ENCODE peak calls at places on chromosomes 13 and 19, in four cellular contexts. X is lower lobe of right lung, U is pancreas, C is breast epithelium. S is an unnamed sample. For H3K4me1, the result is how much of the 10 kb centered on the place peaks cover.

GRCh38 chr19:45785097-45785496 is 2.8 kb upstream of the DMPK start:
- DNase-seq in C (no peak), X (no peak), U (no peak), S (no peak)

GRCh38 chr19:33427801-33428626 is 54.5 kb downstream of the CEBPG start:
- DNase-seq in U (no peak), C (no peak), X (peak), S (no peak)

GRCh38 chr19:7294571-7295212 is 478 bp upstream of the INSR start:
- DNase-seq in U (peak), X (peak), C (peak), S (peak)

GRCh38 chr19:11096210-11096841 is 7.1 kb downstream of the LDLR start:
- DNase-seq in C (no peak), U (no peak), X (no peak), S (no peak)

GRCh38 chr19:17611462-17612244 is 56.2 kb downstream of the COLGALT1 start:
- DNase-seq in U (no peak), C (no peak), X (no peak), S (no peak)

GRCh38 chr19:56111601-56112312 is 9.3 kb downstream of the ZNF787 start:
- DNase-seq in C (no peak), U (peak), X (peak), S (no peak)

GRCh38 chr19:48685583-48685982 is 10.2 kb upstream of the FUT2 start:
- DNase-seq in C (no peak), U (no peak), X (no peak), S (no peak)

GRCh38 chr19:10467104-10467706 is 36.0 kb downstream of the KEAP1 start:
- DNase-seq in C (no peak), X (no peak), U (no peak), S (no peak)

GRCh38 chr13:83881917-83882625 is at the start of gene SLITRK1:
- DNase-seq in C (no peak), U (peak), X (peak), S (no peak)

GRCh38 chr19:14072535-14073231 is at the start of gene MISP3:
- DNase-seq in U (peak), X (peak), C (no peak), S (peak)

GRCh38 chr19:56873493-56873892 is 33.0 kb upstream of the PEG3 start:
- DNase-seq in U (no peak), X (no peak), C (no peak), S (no peak)

GRCh38 chr13:108302279-108302678 is 32.8 kb downstream of the TNFSF13B start:
- DNase-seq in U (no peak), X (no peak), C (no peak), S (no peak)

GRCh38 chr19:3665681-3666544 is 34.4 kb downstream of the PIP5K1C start:
- DNase-seq in X (peak), U (peak), C (no peak), S (peak)

GRCh38 chr13:79245937-79246574 is 160.0 kb downstream of the RBM26 start:
- DNase-seq in X (no peak), C (no peak), U (no peak), S (no peak)

GRCh38 chr13:78160793-78161192 is 242.2 kb upstream of the EDNRB start:
- DNase-seq in X (no peak), U (no peak), C (no peak), S (no peak)

GRCh38 chr13:18959996-18960395 is 221.6 kb downstream of the TUBA3C start:
- DNase-seq in X (no peak), U (no peak), C (no peak), S (no peak)

GRCh38 chr19:13098291-13099072 is 4.2 kb downstream of the LYL1 start:
- DNase-seq in C (no peak), X (peak), U (no peak), S (peak)

GRCh38 chr13:29664591-29664990 is 69.1 kb upstream of the SLC7A1 start:
- DNase-seq in X (no peak), U (no peak), C (no peak), S (no peak)

GRCh38 chr19:2239771-2240770 is 3.4 kb downstream of the SF3A2 start:
- DNase-seq in X (no peak), C (no peak), U (no peak), S (no peak)

GRCh38 chr13:39297664-39298171 is 259.5 kb downstream of the NHLRC3 start:
- DNase-seq in U (no peak), C (no peak), X (no peak), S (no peak)

GRCh38 chr13:79491715-79492114 is 10.8 kb downstream of the NDFIP2 start:
- DNase-seq in U (no peak), X (no peak), C (no peak), S (no peak)

GRCh38 chr13:110397445-110397844 is 90.4 kb downstream of the COL4A2 start:
- DNase-seq in X (no peak), C (peak), U (no peak), S (no peak)

GRCh38 chr13:44920013-44920412 is 69.3 kb downstream of the NUFIP1 start:
- DNase-seq in U (no peak), C (no peak), X (no peak), S (no peak)

GRCh38 chr19:1076951-1077350 is 10.0 kb downstream of the ARHGAP45 start:
- DNase-seq in C (peak), U (peak), X (peak), S (no peak)

GRCh38 chr13:38582133-38582532 is 104.7 kb upstream of the FREM2 start:
- DNase-seq in X (no peak), C (no peak), U (no peak), S (peak)

GRCh38 chr13:26601669-26602068 is 44.2 kb downstream of the WASF3 start:
- DNase-seq in U (no peak), X (no peak), C (no peak), S (no peak)

GRCh38 chr19:43504426-43505185 is at the start of gene PHLDB3:
- DNase-seq in X (peak), C (peak), U (peak), S (peak)

GRCh38 chr13:29465741-29466293 is 129.7 kb downstream of the SLC7A1 start:
- DNase-seq in X (no peak), C (peak), U (no peak), S (peak)

GRCh38 chr19:17841810-17842662 is 5.7 kb downstream of the JAK3 start:
- DNase-seq in C (peak), X (peak), U (peak), S (peak)

GRCh38 chr19:7799640-7800355 is 30.2 kb upstream of the EVI5L start:
- DNase-seq in C (peak), U (peak), X (peak), S (peak)

GRCh38 chr13:72437458-72437857 is 290.0 kb downstream of the MZT1 start:
- DNase-seq in X (no peak), U (no peak), C (no peak), S (no peak)

GRCh38 chr19:38666662-38667448 is 19.4 kb downstream of the ACTN4 start:
- DNase-seq in X (no peak), U (peak), C (peak), S (no peak)

GRCh38 chr13:45662122-45662521 is 40.0 kb upstream of the CBY2 start:
- DNase-seq in X (no peak), U (no peak), C (no peak), S (no peak)

GRCh38 chr13:113659337-113659736 is 1.3 kb upstream of the ATP4B start:
- DNase-seq in X (no peak), U (no peak), C (no peak), S (no peak)

GRCh38 chr19:1853295-1854031 is 5.2 kb upstream of the REXO1 start:
- DNase-seq in C (peak), U (peak), X (peak), S (peak)

GRCh38 chr19:55279773-55280643 is at the start of gene HSPBP1:
- DNase-seq in U (peak), C (peak), X (peak), S (peak)

GRCh38 chr13:27535546-27535945 is 84.8 kb downstream of the LNX2 start:
- DNase-seq in C (no peak), U (no peak), X (no peak), S (no peak)

GRCh38 chr13:51423766-51424165 is 29.1 kb downstream of the INTS6 start:
- DNase-seq in X (no peak), U (no peak), C (no peak), S (no peak)

GRCh38 chr13:41587490-41587889 is 130.1 kb downstream of the RGCC start:
- DNase-seq in C (no peak), X (no peak), U (no peak), S (no peak)

GRCh38 chr13:41589434-41589833 is 132.1 kb downstream of the RGCC start:
- DNase-seq in C (no peak), U (no peak), X (no peak), S (no peak)

GRCh38 chr13:41590122-41590521 is 132.8 kb downstream of the RGCC start:
- DNase-seq in X (no peak), U (no peak), C (no peak), S (no peak)

GRCh38 chr13:41588899-41589298 is 131.5 kb downstream of the RGCC start:
- DNase-seq in U (no peak), C (no peak), X (no peak), S (no peak)

GRCh38 chr13:41590643-41591042 is 133.3 kb downstream of the RGCC start:
- DNase-seq in U (no peak), X (no peak), C (no peak), S (no peak)
- H3K27ac ChIP-seq in U (no peak), X (no peak), C (no peak), S (no peak)

GRCh38 chr13:95258619-95259194 is 42.5 kb downstream of the ABCC4 start:
- DNase-seq in C (no peak), X (no peak), U (no peak), S (no peak)
- H3K4me1 ChIP-seq in C (under half), X (under half), U (under half), S (under half)

GRCh38 chr19:39968789-39969188 is 2.2 kb upstream of the PSMC4 start:
- DNase-seq in X (no peak), U (no peak), C (no peak), S (no peak)

GRCh38 chr19:39969266-39969665 is 1.7 kb upstream of the PSMC4 start:
- DNase-seq in U (no peak), X (no peak), C (no peak), S (no peak)

GRCh38 chr19:39970674-39971379 is at the start of gene PSMC4:
- DNase-seq in U (peak), C (peak), X (peak), S (peak)

GRCh38 chr19:39970424-39970673 is 616 bp upstream of the PSMC4 start:
- DNase-seq in U (no peak), X (no peak), C (no peak), S (no peak)

DNA sequence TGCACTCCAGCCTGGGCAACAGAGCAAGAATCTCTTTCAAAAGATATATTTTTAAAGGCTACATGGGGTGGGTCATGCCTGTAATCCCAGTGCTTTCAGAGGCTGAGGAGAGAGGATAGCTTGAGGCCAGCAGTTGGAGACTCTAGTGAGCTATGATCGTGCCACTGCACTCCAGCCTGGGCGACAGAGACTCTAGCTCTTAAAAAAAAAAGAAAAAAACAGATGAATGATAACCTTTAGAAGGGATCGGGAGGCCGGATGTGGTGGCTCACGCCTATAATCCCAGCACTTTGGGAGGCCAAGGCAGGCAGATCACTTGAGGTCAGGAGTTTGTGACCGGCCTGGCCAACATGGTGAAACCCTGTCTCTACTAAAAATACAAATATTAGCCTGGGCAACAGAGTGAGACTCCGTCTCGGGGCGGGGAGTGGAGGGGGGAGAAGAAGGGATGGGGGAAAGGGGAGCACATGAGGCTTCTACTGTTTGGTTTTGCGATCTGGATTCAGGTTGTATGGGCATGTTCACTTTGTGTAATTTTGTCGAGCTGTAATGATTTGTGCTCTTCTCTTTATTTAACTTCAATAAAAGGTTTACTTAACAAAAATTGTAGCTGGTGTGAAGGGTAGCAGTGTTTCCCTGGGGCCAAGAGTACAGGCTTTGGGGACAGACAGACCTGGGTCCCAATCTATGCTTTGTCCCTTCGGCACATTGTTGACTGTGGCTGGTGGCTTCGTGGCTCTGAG is 1.1 kb upstream of the PSMC4 start:
- DNase-seq in U (no peak), X (no peak), C (no peak), S (no peak)
- H3K27ac ChIP-seq in U (peak), X (peak), C (peak), S (peak)

DNA sequence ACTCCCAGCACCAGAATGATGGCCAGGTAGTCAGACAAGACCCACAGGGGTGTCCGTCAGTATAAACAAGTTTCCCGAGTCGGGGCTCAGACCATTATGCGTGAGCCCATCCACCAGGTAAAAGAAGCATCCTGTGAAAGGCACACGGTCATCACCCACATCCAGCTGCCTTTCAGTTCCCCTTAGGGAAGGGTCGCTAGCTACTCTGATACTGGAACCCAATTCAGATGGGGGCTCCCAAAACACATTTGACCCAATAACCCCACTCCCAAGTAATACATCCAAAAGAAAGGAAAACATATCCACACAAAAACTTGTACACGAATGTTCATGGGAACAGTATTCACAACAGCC is 66.8 kb downstream of the STK24 start:
- DNase-seq in U (no peak), C (no peak), X (no peak), S (no peak)
- H3K4me1 ChIP-seq in U (under half), C (under half), X (half or more), S (under half)

DNA sequence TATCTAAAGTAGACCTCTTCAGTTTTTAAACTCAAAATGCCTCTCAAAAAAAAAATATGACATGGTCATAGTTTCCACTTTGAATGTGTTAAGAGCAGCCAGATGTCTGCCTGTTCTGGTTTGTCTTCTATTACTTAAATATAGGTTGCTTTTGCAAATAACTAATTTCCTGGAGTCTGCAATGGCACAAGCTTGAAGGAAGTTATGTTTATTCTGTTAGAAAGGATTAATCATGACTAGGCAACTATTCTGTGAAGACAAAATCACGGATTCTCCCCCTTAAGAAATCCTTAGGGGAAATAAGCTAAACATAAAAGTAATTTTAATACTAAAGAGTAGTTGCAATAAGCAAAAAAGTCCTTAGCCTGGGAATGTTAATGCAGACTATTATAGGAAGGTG is 26.3 kb downstream of the SKA3 start:
- DNase-seq in U (no peak), X (no peak), C (no peak), S (no peak)
- H3K27ac ChIP-seq in U (no peak), X (no peak), C (no peak), S (no peak)

DNA sequence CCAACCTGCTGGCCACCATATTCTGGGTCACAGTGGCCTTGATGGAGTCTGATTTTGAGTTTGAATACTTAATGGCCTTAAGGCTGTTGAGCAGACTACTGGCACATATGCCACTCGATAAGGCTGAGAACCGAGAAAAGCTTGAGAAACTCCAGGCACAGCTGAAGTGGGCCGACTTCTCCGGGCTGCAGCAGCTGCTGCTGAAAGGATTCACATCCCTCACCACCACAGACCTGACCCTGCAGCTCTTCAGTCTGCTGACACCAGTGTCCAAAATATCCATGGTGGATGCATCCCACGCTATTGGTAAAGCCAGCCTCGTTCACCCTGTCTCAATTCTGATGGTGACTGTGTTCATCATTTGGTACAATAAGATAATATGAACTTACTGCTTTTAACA is 77.5 kb downstream of the ZAR1L start:
- DNase-seq in X (no peak), U (no peak), C (no peak), S (no peak)
- H3K4me1 ChIP-seq in X (under half), U (under half), C (under half), S (under half)

S was measured in prostate gland.